ENCODE peak calls at places on chromosomes 12 and 14, in ten cellular contexts. W is NB4; Y is activated CD4-positive, CD25-positive, alpha-beta regulatory T cell; C is HFFc6; S is fibroblast of mammary gland; X is GM04504; O is fibroblast of pulmonary artery; A is ELF-1; U is activated CD4-positive, alpha-beta T cell treated with anti-CD3 and anti-CD28 coated beads, Interleukin-2, amount 10 ng/mL, durations not matched to agents 7 days and 5 days; K is non-pigmented ciliary epithelial cell. H is an unnamed sample.

GRCh38 chr12:104079024-104079423 is 14.7 kb downstream of the HCFC2 start:
- DNase-seq in W (no peak), Y (no peak), C (no peak), S (no peak), X (no peak), O (no peak), A (no peak), U (no peak), K (no peak), H (no peak)

GRCh38 chr14:54568821-54569591 is 2.1 kb downstream of the SAMD4A start:
- DNase-seq in W (no peak), Y (no peak), C (no peak), S (peak; percentile 42), X (no peak), O (no peak), A (peak; percentile 43), U (no peak), K (no peak), H (no peak)

GRCh38 chr12:541676-542289 is 82.0 kb downstream of the B4GALNT3 start:
- DNase-seq in W (no peak), Y (no peak), C (no peak), S (no peak), X (no peak), O (no peak), A (peak; percentile 81), U (no peak), K (no peak), H (no peak)

GRCh38 chr12:89544730-89545184 is 18.9 kb upstream of the POC1B start:
- DNase-seq in W (no peak), Y (no peak), C (peak; percentile 42), S (peak; percentile 36), X (no peak), O (peak; percentile 48), A (peak; percentile 22), U (no peak), K (no peak), H (no peak)

GRCh38 chr14:100734031-100734990 is 7.6 kb downstream of the DLK1 start:
- DNase-seq in W (no peak), Y (no peak), C (no peak), S (no peak), X (no peak), O (no peak), A (no peak), U (no peak), K (no peak), H (no peak)

GRCh38 chr12:113075137-113075683 is 18.7 kb downstream of the DTX1 start:
- DNase-seq in W (no peak), Y (no peak), C (no peak), S (no peak), X (no peak), O (no peak), A (no peak), U (no peak), K (no peak), H (no peak)

GRCh38 chr12:102539651-102540553 is 59.5 kb upstream of the IGF1 start:
- DNase-seq in W (no peak), Y (no peak), C (peak; percentile 95), S (peak; percentile 71), X (peak; percentile 85), O (peak; percentile 34), A (peak; percentile 67), U (no peak), K (peak; percentile 71), H (no peak)

GRCh38 chr12:62933220-62933870 is 1.6 kb downstream of the PPM1H start:
- DNase-seq in W (no peak), Y (no peak), C (no peak), S (no peak), X (no peak), O (no peak), A (peak; percentile 78), U (no peak), K (no peak), H (peak; percentile 48)

GRCh38 chr12:12592930-12593329 is 18.7 kb upstream of the CREBL2 start:
- DNase-seq in W (no peak), Y (no peak), C (peak; percentile 56), S (peak; percentile 27), X (peak; percentile 11), O (peak; percentile 48), A (no peak), U (no peak), K (no peak), H (no peak)

GRCh38 chr12:80702889-80703605 is 4.4 kb upstream of the MYF6 start:
- DNase-seq in W (no peak), Y (no peak), C (peak; percentile 44), S (peak; percentile 88), X (peak; percentile 7), O (peak; percentile 59), A (no peak), U (no peak), K (peak; percentile 56), H (no peak)

GRCh38 chr12:34289431-34290190 is 267.3 kb downstream of the ALG10 start:
- DNase-seq in W (no peak), Y (no peak), C (no peak), S (no peak), X (no peak), O (no peak), A (no peak), U (no peak), K (no peak), H (no peak)

GRCh38 chr14:20195911-20196310 is 5.2 kb downstream of the OR11G2 start:
- DNase-seq in W (peak; percentile 14), Y (no peak), C (no peak), S (no peak), X (no peak), O (no peak), A (no peak), U (no peak), K (no peak), H (no peak)

GRCh38 chr12:41981758-41982157 is 162.9 kb downstream of the GXYLT1 start:
- DNase-seq in W (no peak), Y (no peak), C (no peak), S (peak; percentile 63), X (no peak), O (no peak), A (no peak), U (no peak), K (no peak), H (no peak)

GRCh38 chr12:52585001-52585400 is 11.4 kb upstream of the KRT74 start:
- DNase-seq in W (no peak), Y (no peak), C (no peak), S (no peak), X (no peak), O (no peak), A (no peak), U (no peak), K (no peak), H (no peak)

GRCh38 chr14:61601923-61602732 is 93.2 kb upstream of the HIF1A start:
- DNase-seq in W (peak; percentile 70), Y (no peak), C (no peak), S (no peak), X (no peak), O (no peak), A (no peak), U (no peak), K (no peak), H (no peak)

GRCh38 chr12:71452006-71452405 is 12.4 kb downstream of the LGR5 start:
- DNase-seq in W (no peak), Y (no peak), C (no peak), S (no peak), X (no peak), O (no peak), A (no peak), U (no peak), K (no peak), H (no peak)

GRCh38 chr14:35470775-35471174 is 63.2 kb upstream of the INSM2 start:
- DNase-seq in W (peak; percentile 26), Y (no peak), C (no peak), S (peak; percentile 31), X (peak; percentile 1), O (peak; percentile 53), A (peak; percentile 7), U (no peak), K (peak; percentile 1), H (no peak)

GRCh38 chr14:58535084-58535483 is 102.7 kb upstream of the DACT1 start:
- DNase-seq in W (no peak), Y (no peak), C (no peak), S (no peak), X (no peak), O (peak; percentile 75), A (no peak), U (no peak), K (no peak), H (no peak)

GRCh38 chr12:67208326-67209067 is 60.7 kb upstream of the CAND1 start:
- DNase-seq in W (no peak), Y (no peak), C (no peak), S (no peak), X (no peak), O (no peak), A (no peak), U (no peak), K (no peak), H (no peak)

GRCh38 chr12:53005215-53005985 is 856 bp upstream of the EIF4B start:
- DNase-seq in W (peak; percentile 42), Y (no peak), C (no peak), S (no peak), X (no peak), O (no peak), A (peak; percentile 61), U (no peak), K (no peak), H (no peak)

GRCh38 chr14:73741876-73742519 is 27.8 kb upstream of the PNMA1 start:
- DNase-seq in W (peak; percentile 88), Y (no peak), C (no peak), S (no peak), X (no peak), O (no peak), A (peak; percentile 47), U (peak; percentile 58), K (no peak), H (no peak)

GRCh38 chr12:103810108-103810507 is 30.9 kb downstream of the NT5DC3 start:
- DNase-seq in W (no peak), Y (no peak), C (no peak), S (no peak), X (no peak), O (no peak), A (no peak), U (no peak), K (no peak), H (no peak)

GRCh38 chr14:55454264-55455151 is 14.1 kb upstream of the TBPL2 start:
- DNase-seq in W (peak; percentile 62), Y (no peak), C (peak; percentile 45), S (peak; percentile 92), X (no peak), O (peak; percentile 92), A (peak; percentile 57), U (no peak), K (peak; percentile 52), H (no peak)

GRCh38 chr12:111570090-111570961 is 28.8 kb downstream of the ATXN2 start:
- DNase-seq in W (no peak), Y (no peak), C (peak; percentile 75), S (peak; percentile 77), X (peak; percentile 55), O (peak; percentile 85), A (no peak), U (no peak), K (peak; percentile 76), H (no peak)

GRCh38 chr12:65536876-65537661 is 258.6 kb downstream of the MSRB3 start:
- DNase-seq in W (no peak), Y (no peak), C (peak; percentile 100), S (peak; percentile 100), X (peak; percentile 98), O (peak; percentile 100), A (peak; percentile 42), U (no peak), K (peak; percentile 99), H (no peak)

GRCh38 chr14:103581954-103582703 is 19.4 kb downstream of the COA8 start:
- DNase-seq in W (peak; percentile 52), Y (no peak), C (no peak), S (no peak), X (no peak), O (no peak), A (no peak), U (no peak), K (no peak), H (no peak)

GRCh38 chr12:54207539-54208267 is 18.9 kb upstream of the SMUG1 start:
- DNase-seq in W (peak; percentile 74), Y (peak; percentile 74), C (peak; percentile 23), S (peak; percentile 66), X (no peak), O (peak; percentile 55), A (peak; percentile 96), U (peak; percentile 81), K (no peak), H (peak; percentile 81)

GRCh38 chr14:33776871-33777270 is 174.0 kb downstream of the EGLN3 start:
- DNase-seq in W (no peak), Y (no peak), C (no peak), S (no peak), X (no peak), O (no peak), A (peak; percentile 55), U (no peak), K (no peak), H (no peak)